ENCODE peak calls at places on chromosomes 1 and 21, in nine cellular contexts. One of them, this sample, is unnamed.

GRCh38 chr1:110523011-110523410 is 4.0 kb upstream of the KCNA10 start:
- DNase-seq in cardiac muscle cell: no peak
- DNase-seq in left ventricle myocardium superior: no peak
- DNase-seq in GM04504: peak
- DNase-seq in COR-L47: no peak
- DNase-seq in omental fat pad: no peak
- DNase-seq in AG09319: no peak
- DNase-seq in activated gamma-delta T cell treated with anti-CD3 and anti-CD28 coated beads, Interleukin-2, amount 50 U/mL, for 16 hours: no peak
- DNase-seq in GM20000: no peak
- DNase-seq in this sample: no peak

GRCh38 chr1:191851799-191852595 is 306.3 kb upstream of the RGS18 start:
- DNase-seq in GM04504: no peak
- DNase-seq in cardiac muscle cell: peak
- DNase-seq in left ventricle myocardium superior: no peak
- DNase-seq in GM20000: no peak
- DNase-seq in COR-L47: no peak
- DNase-seq in omental fat pad: no peak
- DNase-seq in activated gamma-delta T cell treated with anti-CD3 and anti-CD28 coated beads, Interleukin-2, amount 50 U/mL, for 16 hours: no peak
- DNase-seq in AG09319: no peak
- DNase-seq in this sample: no peak

GRCh38 chr1:158998781-158999161 is 10.9 kb upstream of the IFI16 start:
- DNase-seq in GM04504: no peak
- DNase-seq in COR-L47: peak
- DNase-seq in left ventricle myocardium superior: peak
- DNase-seq in cardiac muscle cell: peak
- DNase-seq in AG09319: no peak
- DNase-seq in activated gamma-delta T cell treated with anti-CD3 and anti-CD28 coated beads, Interleukin-2, amount 50 U/mL, for 16 hours: peak
- DNase-seq in GM20000: peak
- DNase-seq in omental fat pad: no peak
- DNase-seq in this sample: peak

GRCh38 chr1:244796719-244797406 is 38.6 kb upstream of the COX20 start:
- DNase-seq in GM20000: peak
- DNase-seq in left ventricle myocardium superior: no peak
- DNase-seq in cardiac muscle cell: peak
- DNase-seq in omental fat pad: peak
- DNase-seq in activated gamma-delta T cell treated with anti-CD3 and anti-CD28 coated beads, Interleukin-2, amount 50 U/mL, for 16 hours: peak
- DNase-seq in GM04504: peak
- DNase-seq in COR-L47: peak
- DNase-seq in AG09319: peak
- DNase-seq in this sample: peak

GRCh38 chr1:86434031-86434430 is 10.1 kb downstream of the CLCA2 start:
- DNase-seq in GM20000: no peak
- DNase-seq in COR-L47: no peak
- DNase-seq in AG09319: no peak
- DNase-seq in omental fat pad: no peak
- DNase-seq in GM04504: no peak
- DNase-seq in cardiac muscle cell: no peak
- DNase-seq in left ventricle myocardium superior: no peak
- DNase-seq in activated gamma-delta T cell treated with anti-CD3 and anti-CD28 coated beads, Interleukin-2, amount 50 U/mL, for 16 hours: no peak
- DNase-seq in this sample: no peak

GRCh38 chr21:42731264-42732032 is 78.0 kb downstream of the PDE9A start:
- DNase-seq in GM04504: no peak
- DNase-seq in COR-L47: no peak
- DNase-seq in cardiac muscle cell: no peak
- DNase-seq in activated gamma-delta T cell treated with anti-CD3 and anti-CD28 coated beads, Interleukin-2, amount 50 U/mL, for 16 hours: no peak
- DNase-seq in omental fat pad: no peak
- DNase-seq in GM20000: no peak
- DNase-seq in left ventricle myocardium superior: no peak
- DNase-seq in AG09319: no peak
- DNase-seq in this sample: peak

GRCh38 chr1:205824180-205824579 is 11.2 kb upstream of the SLC41A1 start:
- DNase-seq in COR-L47: no peak
- DNase-seq in activated gamma-delta T cell treated with anti-CD3 and anti-CD28 coated beads, Interleukin-2, amount 50 U/mL, for 16 hours: no peak
- DNase-seq in GM04504: no peak
- DNase-seq in cardiac muscle cell: no peak
- DNase-seq in AG09319: no peak
- DNase-seq in left ventricle myocardium superior: no peak
- DNase-seq in GM20000: no peak
- DNase-seq in omental fat pad: no peak
- DNase-seq in this sample: no peak

GRCh38 chr1:180165509-180166435 is 11.1 kb downstream of the QSOX1 start:
- DNase-seq in activated gamma-delta T cell treated with anti-CD3 and anti-CD28 coated beads, Interleukin-2, amount 50 U/mL, for 16 hours: no peak
- DNase-seq in GM20000: no peak
- DNase-seq in omental fat pad: no peak
- DNase-seq in GM04504: no peak
- DNase-seq in left ventricle myocardium superior: no peak
- DNase-seq in cardiac muscle cell: no peak
- DNase-seq in COR-L47: no peak
- DNase-seq in AG09319: no peak
- DNase-seq in this sample: no peak

GRCh38 chr1:42152907-42153597 is at the start of gene GUCA2B:
- DNase-seq in activated gamma-delta T cell treated with anti-CD3 and anti-CD28 coated beads, Interleukin-2, amount 50 U/mL, for 16 hours: no peak
- DNase-seq in omental fat pad: no peak
- DNase-seq in cardiac muscle cell: no peak
- DNase-seq in GM20000: no peak
- DNase-seq in COR-L47: no peak
- DNase-seq in left ventricle myocardium superior: no peak
- DNase-seq in AG09319: no peak
- DNase-seq in GM04504: no peak
- DNase-seq in this sample: no peak

GRCh38 chr1:215082532-215083407 is at the start of gene KCNK2:
- DNase-seq in cardiac muscle cell: peak
- DNase-seq in GM20000: peak
- DNase-seq in left ventricle myocardium superior: no peak
- DNase-seq in AG09319: no peak
- DNase-seq in omental fat pad: no peak
- DNase-seq in GM04504: no peak
- DNase-seq in activated gamma-delta T cell treated with anti-CD3 and anti-CD28 coated beads, Interleukin-2, amount 50 U/mL, for 16 hours: no peak
- DNase-seq in COR-L47: peak
- DNase-seq in this sample: no peak

GRCh38 chr1:198270421-198270820 is 113.6 kb downstream of the NEK7 start:
- DNase-seq in GM04504: no peak
- DNase-seq in activated gamma-delta T cell treated with anti-CD3 and anti-CD28 coated beads, Interleukin-2, amount 50 U/mL, for 16 hours: no peak
- DNase-seq in omental fat pad: no peak
- DNase-seq in cardiac muscle cell: no peak
- DNase-seq in COR-L47: no peak
- DNase-seq in GM20000: no peak
- DNase-seq in left ventricle myocardium superior: no peak
- DNase-seq in AG09319: no peak
- DNase-seq in this sample: no peak

GRCh38 chr1:113874017-113874879 is 2.7 kb upstream of the PTPN22 start:
- DNase-seq in AG09319: no peak
- DNase-seq in cardiac muscle cell: peak
- DNase-seq in activated gamma-delta T cell treated with anti-CD3 and anti-CD28 coated beads, Interleukin-2, amount 50 U/mL, for 16 hours: no peak
- DNase-seq in GM20000: no peak
- DNase-seq in COR-L47: no peak
- DNase-seq in left ventricle myocardium superior: no peak
- DNase-seq in omental fat pad: no peak
- DNase-seq in GM04504: no peak
- DNase-seq in this sample: peak

GRCh38 chr1:197149340-197149739 is 2.9 kb upstream of the ASPM start:
- DNase-seq in cardiac muscle cell: no peak
- DNase-seq in GM20000: no peak
- DNase-seq in GM04504: no peak
- DNase-seq in AG09319: no peak
- DNase-seq in left ventricle myocardium superior: no peak
- DNase-seq in activated gamma-delta T cell treated with anti-CD3 and anti-CD28 coated beads, Interleukin-2, amount 50 U/mL, for 16 hours: no peak
- DNase-seq in COR-L47: no peak
- DNase-seq in omental fat pad: no peak
- DNase-seq in this sample: no peak

GRCh38 chr1:9061949-9062555 is 7.4 kb downstream of the SLC2A5 start:
- DNase-seq in GM20000: no peak
- DNase-seq in AG09319: no peak
- DNase-seq in cardiac muscle cell: peak
- DNase-seq in omental fat pad: no peak
- DNase-seq in GM04504: no peak
- DNase-seq in COR-L47: no peak
- DNase-seq in activated gamma-delta T cell treated with anti-CD3 and anti-CD28 coated beads, Interleukin-2, amount 50 U/mL, for 16 hours: no peak
- DNase-seq in left ventricle myocardium superior: no peak
- DNase-seq in this sample: no peak

GRCh38 chr1:92464588-92465255 is 22.0 kb downstream of the GFI1 start:
- DNase-seq in cardiac muscle cell: no peak
- DNase-seq in GM04504: no peak
- DNase-seq in omental fat pad: no peak
- DNase-seq in AG09319: no peak
- DNase-seq in COR-L47: no peak
- DNase-seq in activated gamma-delta T cell treated with anti-CD3 and anti-CD28 coated beads, Interleukin-2, amount 50 U/mL, for 16 hours: no peak
- DNase-seq in left ventricle myocardium superior: no peak
- DNase-seq in GM20000: no peak
- DNase-seq in this sample: no peak

GRCh38 chr1:153908071-153908470 is 14.7 kb downstream of the GATAD2B start:
- DNase-seq in GM20000: no peak
- DNase-seq in cardiac muscle cell: no peak
- DNase-seq in AG09319: no peak
- DNase-seq in omental fat pad: no peak
- DNase-seq in GM04504: no peak
- DNase-seq in left ventricle myocardium superior: no peak
- DNase-seq in activated gamma-delta T cell treated with anti-CD3 and anti-CD28 coated beads, Interleukin-2, amount 50 U/mL, for 16 hours: no peak
- DNase-seq in COR-L47: no peak
- DNase-seq in this sample: no peak

GRCh38 chr1:160544647-160545046 is 21.6 kb upstream of the SLAMF6 start:
- DNase-seq in GM04504: no peak
- DNase-seq in AG09319: no peak
- DNase-seq in GM20000: no peak
- DNase-seq in omental fat pad: no peak
- DNase-seq in cardiac muscle cell: peak
- DNase-seq in COR-L47: no peak
- DNase-seq in left ventricle myocardium superior: no peak
- DNase-seq in activated gamma-delta T cell treated with anti-CD3 and anti-CD28 coated beads, Interleukin-2, amount 50 U/mL, for 16 hours: no peak
- DNase-seq in this sample: no peak

GRCh38 chr1:110196917-110197782 is 13.0 kb upstream of the KCNC4 start:
- DNase-seq in activated gamma-delta T cell treated with anti-CD3 and anti-CD28 coated beads, Interleukin-2, amount 50 U/mL, for 16 hours: peak
- DNase-seq in left ventricle myocardium superior: no peak
- DNase-seq in COR-L47: peak
- DNase-seq in AG09319: no peak
- DNase-seq in GM04504: no peak
- DNase-seq in GM20000: peak
- DNase-seq in cardiac muscle cell: peak
- DNase-seq in omental fat pad: no peak
- DNase-seq in this sample: peak

GRCh38 chr1:68329096-68329835 is 96.9 kb upstream of the WLS start:
- DNase-seq in GM20000: no peak
- DNase-seq in cardiac muscle cell: peak
- DNase-seq in left ventricle myocardium superior: no peak
- DNase-seq in COR-L47: no peak
- DNase-seq in omental fat pad: no peak
- DNase-seq in GM04504: no peak
- DNase-seq in activated gamma-delta T cell treated with anti-CD3 and anti-CD28 coated beads, Interleukin-2, amount 50 U/mL, for 16 hours: no peak
- DNase-seq in AG09319: no peak
- DNase-seq in this sample: no peak

GRCh38 chr1:34825455-34826081 is 32.8 kb downstream of the GJA4 start:
- DNase-seq in cardiac muscle cell: no peak
- DNase-seq in activated gamma-delta T cell treated with anti-CD3 and anti-CD28 coated beads, Interleukin-2, amount 50 U/mL, for 16 hours: no peak
- DNase-seq in GM04504: no peak
- DNase-seq in GM20000: no peak
- DNase-seq in omental fat pad: no peak
- DNase-seq in AG09319: no peak
- DNase-seq in left ventricle myocardium superior: peak
- DNase-seq in COR-L47: no peak
- DNase-seq in this sample: no peak

GRCh38 chr1:240190881-240191385 is 99.2 kb downstream of the FMN2 start:
- DNase-seq in GM20000: no peak
- DNase-seq in cardiac muscle cell: peak
- DNase-seq in omental fat pad: no peak
- DNase-seq in activated gamma-delta T cell treated with anti-CD3 and anti-CD28 coated beads, Interleukin-2, amount 50 U/mL, for 16 hours: no peak
- DNase-seq in COR-L47: no peak
- DNase-seq in GM04504: peak
- DNase-seq in left ventricle myocardium superior: no peak
- DNase-seq in AG09319: peak
- DNase-seq in this sample: no peak

GRCh38 chr1:178010674-178011073 is 40.8 kb upstream of the SEC16B start:
- DNase-seq in GM04504: no peak
- DNase-seq in activated gamma-delta T cell treated with anti-CD3 and anti-CD28 coated beads, Interleukin-2, amount 50 U/mL, for 16 hours: no peak
- DNase-seq in omental fat pad: no peak
- DNase-seq in left ventricle myocardium superior: no peak
- DNase-seq in COR-L47: no peak
- DNase-seq in cardiac muscle cell: no peak
- DNase-seq in GM20000: no peak
- DNase-seq in AG09319: no peak
- DNase-seq in this sample: no peak

GRCh38 chr1:31776032-31776431 is 11.9 kb upstream of the ADGRB2 start:
- DNase-seq in COR-L47: no peak
- DNase-seq in cardiac muscle cell: no peak
- DNase-seq in GM20000: no peak
- DNase-seq in GM04504: no peak
- DNase-seq in AG09319: no peak
- DNase-seq in left ventricle myocardium superior: no peak
- DNase-seq in activated gamma-delta T cell treated with anti-CD3 and anti-CD28 coated beads, Interleukin-2, amount 50 U/mL, for 16 hours: no peak
- DNase-seq in omental fat pad: no peak
- DNase-seq in this sample: no peak

GRCh38 chr1:175539986-175540385 is 203.4 kb downstream of the TNR start:
- DNase-seq in AG09319: no peak
- DNase-seq in cardiac muscle cell: peak
- DNase-seq in COR-L47: no peak
- DNase-seq in GM04504: no peak
- DNase-seq in GM20000: no peak
- DNase-seq in omental fat pad: no peak
- DNase-seq in activated gamma-delta T cell treated with anti-CD3 and anti-CD28 coated beads, Interleukin-2, amount 50 U/mL, for 16 hours: no peak
- DNase-seq in left ventricle myocardium superior: no peak
- DNase-seq in this sample: no peak

GRCh38 chr21:25997788-25998611 is 172.6 kb downstream of the APP start:
- DNase-seq in left ventricle myocardium superior: no peak
- DNase-seq in activated gamma-delta T cell treated with anti-CD3 and anti-CD28 coated beads, Interleukin-2, amount 50 U/mL, for 16 hours: no peak
- DNase-seq in COR-L47: peak
- DNase-seq in GM04504: no peak
- DNase-seq in cardiac muscle cell: peak
- DNase-seq in GM20000: no peak
- DNase-seq in AG09319: no peak
- DNase-seq in omental fat pad: no peak
- DNase-seq in this sample: peak

GRCh38 chr1:177779325-177779965 is 190.4 kb downstream of the SEC16B start:
- DNase-seq in activated gamma-delta T cell treated with anti-CD3 and anti-CD28 coated beads, Interleukin-2, amount 50 U/mL, for 16 hours: no peak
- DNase-seq in AG09319: no peak
- DNase-seq in omental fat pad: no peak
- DNase-seq in cardiac muscle cell: no peak
- DNase-seq in left ventricle myocardium superior: no peak
- DNase-seq in COR-L47: no peak
- DNase-seq in GM04504: no peak
- DNase-seq in GM20000: no peak
- DNase-seq in this sample: no peak

GRCh38 chr1:96845464-96845863 is 123.9 kb downstream of the PTBP2 start:
- DNase-seq in omental fat pad: no peak
- DNase-seq in left ventricle myocardium superior: peak
- DNase-seq in activated gamma-delta T cell treated with anti-CD3 and anti-CD28 coated beads, Interleukin-2, amount 50 U/mL, for 16 hours: no peak
- DNase-seq in AG09319: no peak
- DNase-seq in cardiac muscle cell: peak
- DNase-seq in GM04504: no peak
- DNase-seq in GM20000: peak
- DNase-seq in COR-L47: no peak
- DNase-seq in this sample: peak

GRCh38 chr1:23793861-23794731 is 3.2 kb downstream of the LYPLA2 start:
- DNase-seq in activated gamma-delta T cell treated with anti-CD3 and anti-CD28 coated beads, Interleukin-2, amount 50 U/mL, for 16 hours: no peak
- DNase-seq in COR-L47: no peak
- DNase-seq in cardiac muscle cell: no peak
- DNase-seq in omental fat pad: no peak
- DNase-seq in GM04504: no peak
- DNase-seq in AG09319: no peak
- DNase-seq in GM20000: no peak
- DNase-seq in left ventricle myocardium superior: no peak
- DNase-seq in this sample: no peak

GRCh38 chr1:31595836-31596736 is 19.8 kb downstream of the TINAGL1 start:
- DNase-seq in AG09319: no peak
- DNase-seq in left ventricle myocardium superior: no peak
- DNase-seq in GM20000: no peak
- DNase-seq in cardiac muscle cell: no peak
- DNase-seq in GM04504: no peak
- DNase-seq in COR-L47: no peak
- DNase-seq in activated gamma-delta T cell treated with anti-CD3 and anti-CD28 coated beads, Interleukin-2, amount 50 U/mL, for 16 hours: no peak
- DNase-seq in omental fat pad: no peak
- DNase-seq in this sample: no peak

GRCh38 chr1:163807331-163807730 is 485.6 kb downstream of the NUF2 start:
- DNase-seq in omental fat pad: no peak
- DNase-seq in activated gamma-delta T cell treated with anti-CD3 and anti-CD28 coated beads, Interleukin-2, amount 50 U/mL, for 16 hours: no peak
- DNase-seq in COR-L47: no peak
- DNase-seq in cardiac muscle cell: no peak
- DNase-seq in AG09319: no peak
- DNase-seq in left ventricle myocardium superior: no peak
- DNase-seq in GM20000: no peak
- DNase-seq in GM04504: no peak
- DNase-seq in this sample: no peak

GRCh38 chr21:44039828-44040227 is 27.7 kb downstream of the TRAPPC10 start:
- DNase-seq in GM20000: no peak
- DNase-seq in activated gamma-delta T cell treated with anti-CD3 and anti-CD28 coated beads, Interleukin-2, amount 50 U/mL, for 16 hours: no peak
- DNase-seq in omental fat pad: no peak
- DNase-seq in AG09319: no peak
- DNase-seq in cardiac muscle cell: no peak
- DNase-seq in GM04504: no peak
- DNase-seq in left ventricle myocardium superior: no peak
- DNase-seq in COR-L47: no peak
- DNase-seq in this sample: no peak